ENCODE peak calls at places on chromosome 1, in eight cellular contexts. A is HCT116, O is HepG2, U is H1, G is endothelial cell of umbilical vein, Y is SK-N-SH, C is K562, H is GM12878. Q is an unnamed sample.

GRCh38 chr1:44024903-44025525 is 6.2 kb downstream of the SLC6A9 start:
- DNase-seq in G (no peak), Y (peak; percentile 8), C (no peak), A (no peak), U (no peak), O (no peak), H (no peak), Q (no peak)

GRCh38 chr1:38330799-38331198 is 284.2 kb upstream of the POU3F1 start:
- DNase-seq in U (no peak), Y (no peak), O (no peak), G (no peak), A (no peak), H (no peak), C (no peak), Q (no peak)

GRCh38 chr1:183411091-183411490 is 7.1 kb downstream of the NMNAT2 start:
- DNase-seq in A (no peak), G (no peak), H (no peak), Y (no peak), U (no peak), C (no peak), O (no peak), Q (no peak)

GRCh38 chr1:69662321-69662720 is 94.6 kb downstream of the LRRC7 start:
- DNase-seq in Y (no peak), C (no peak), O (no peak), H (no peak), U (no peak), G (no peak), A (no peak), Q (no peak)

GRCh38 chr1:35569956-35570355 is 3.2 kb upstream of the TFAP2E start:
- DNase-seq in Y (no peak), C (no peak), G (no peak), H (no peak), A (no peak), U (no peak), O (no peak), Q (no peak)

GRCh38 chr1:117735045-117735992 is 129.5 kb downstream of the TENT5C start:
- DNase-seq in O (peak; percentile 10), U (no peak), Y (no peak), A (no peak), C (no peak), H (peak; percentile 9), G (peak; percentile 65), Q (peak; percentile 72)

GRCh38 chr1:203592728-203593127 is 33.9 kb upstream of the ATP2B4 start:
- DNase-seq in H (no peak), U (no peak), C (no peak), G (peak; percentile 52), O (no peak), A (no peak), Y (no peak), Q (no peak)

GRCh38 chr1:34396042-34396441 is 219.3 kb downstream of the C1orf94 start:
- DNase-seq in C (no peak), A (no peak), O (no peak), Y (no peak), U (no peak), H (no peak), G (no peak), Q (peak; percentile 72)

GRCh38 chr1:202807926-202808757 is at the start of gene KDM5B:
- DNase-seq in C (peak; percentile 87), O (peak; percentile 7), Y (peak; percentile 86), G (peak; percentile 59), U (peak; percentile 88), H (no peak), A (peak; percentile 40), Q (peak; percentile 81)

GRCh38 chr1:23497777-23498439 is 13.9 kb upstream of the ASAP3 start:
- DNase-seq in Y (no peak), A (no peak), H (no peak), C (no peak), O (no peak), G (no peak), U (no peak), Q (no peak)

GRCh38 chr1:102732927-102733326 is 375.4 kb downstream of the COL11A1 start:
- DNase-seq in G (no peak), O (no peak), Y (no peak), H (no peak), U (no peak), C (no peak), A (no peak), Q (no peak)

GRCh38 chr1:181479137-181479745 is 4.1 kb upstream of the CACNA1E start:
- DNase-seq in A (peak; percentile 59), C (peak; percentile 71), Y (peak; percentile 78), U (peak; percentile 53), H (peak; percentile 56), G (peak; percentile 49), O (peak; percentile 45), Q (peak; percentile 79)

GRCh38 chr1:29171089-29171488 is 10.6 kb downstream of the SRSF4 start:
- DNase-seq in G (no peak), U (no peak), H (peak; percentile 20), A (no peak), O (no peak), Y (no peak), C (no peak), Q (no peak)

DNA sequence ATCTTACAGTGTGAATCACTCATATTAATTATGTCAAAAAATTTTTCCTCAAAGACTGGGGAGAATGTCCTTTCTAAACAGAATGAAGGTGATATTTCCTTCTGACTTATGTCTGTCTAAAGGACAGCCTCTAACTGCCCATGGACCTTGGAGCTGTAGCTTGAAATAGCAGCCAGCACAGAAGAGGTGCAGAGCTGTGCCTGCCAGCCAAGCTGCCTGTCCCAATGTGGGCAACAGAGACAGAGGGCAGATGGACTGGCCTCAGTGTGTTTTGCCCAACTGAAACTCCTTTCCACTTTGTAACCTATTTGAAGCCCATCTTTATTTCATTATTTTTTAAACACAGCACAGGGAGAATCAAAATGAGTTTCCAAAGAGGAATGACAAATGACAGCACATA is 97.6 kb upstream of the DYNLT5 start:
- DNase-seq in H (no peak), C (no peak), A (no peak), U (no peak), G (no peak), Y (no peak), O (no peak), Q (no peak)
- TF ChIP-seq CTCF in H (no peak), C (no peak), A (no peak), U (no peak), G (no peak), Y (no peak), O (no peak), Q (no peak)

GRCh38 chr1:161165742-161166668 is at the start of gene PPOX:
- DNase-seq in Y (peak; percentile 90), U (peak; percentile 90), H (peak; percentile 92), O (peak; percentile 97), G (peak; percentile 99), C (peak; percentile 91), A (peak; percentile 98), Q (peak; percentile 99)
- H2AFZ ChIP-seq in Y (peak within 1 kb of the TSS; percentile 71), U (peak within 1 kb of the TSS; percentile 62), H (peak within 1 kb of the TSS; percentile 78), O (peak within 1 kb of the TSS; percentile 35), G (peak within 1 kb of the TSS; percentile 79), C (peak within 1 kb of the TSS; percentile 73), A (no peak within 1 kb of the TSS), Q (peak within 1 kb of the TSS; percentile 56)

GRCh38 chr1:26125382-26125781 is 13.8 kb downstream of the PDIK1L start:
- DNase-seq in A (no peak), O (no peak), Y (no peak), G (no peak), H (no peak), U (no peak), C (no peak), Q (no peak)

GRCh38 chr1:26127235-26128163 is 15.9 kb downstream of the PDIK1L start:
- DNase-seq in O (no peak), C (no peak), H (no peak), G (peak; percentile 36), Y (no peak), A (no peak), U (peak; percentile 33), Q (no peak)

GRCh38 chr1:26125946-26126320 is 14.3 kb downstream of the PDIK1L start:
- DNase-seq in A (no peak), O (no peak), Y (no peak), C (no peak), G (no peak), U (no peak), H (no peak), Q (no peak)

GRCh38 chr1:26124433-26125318 is 13.1 kb downstream of the PDIK1L start:
- DNase-seq in A (no peak), O (no peak), G (no peak), Y (no peak), U (no peak), H (no peak), C (no peak), Q (no peak)

DNA sequence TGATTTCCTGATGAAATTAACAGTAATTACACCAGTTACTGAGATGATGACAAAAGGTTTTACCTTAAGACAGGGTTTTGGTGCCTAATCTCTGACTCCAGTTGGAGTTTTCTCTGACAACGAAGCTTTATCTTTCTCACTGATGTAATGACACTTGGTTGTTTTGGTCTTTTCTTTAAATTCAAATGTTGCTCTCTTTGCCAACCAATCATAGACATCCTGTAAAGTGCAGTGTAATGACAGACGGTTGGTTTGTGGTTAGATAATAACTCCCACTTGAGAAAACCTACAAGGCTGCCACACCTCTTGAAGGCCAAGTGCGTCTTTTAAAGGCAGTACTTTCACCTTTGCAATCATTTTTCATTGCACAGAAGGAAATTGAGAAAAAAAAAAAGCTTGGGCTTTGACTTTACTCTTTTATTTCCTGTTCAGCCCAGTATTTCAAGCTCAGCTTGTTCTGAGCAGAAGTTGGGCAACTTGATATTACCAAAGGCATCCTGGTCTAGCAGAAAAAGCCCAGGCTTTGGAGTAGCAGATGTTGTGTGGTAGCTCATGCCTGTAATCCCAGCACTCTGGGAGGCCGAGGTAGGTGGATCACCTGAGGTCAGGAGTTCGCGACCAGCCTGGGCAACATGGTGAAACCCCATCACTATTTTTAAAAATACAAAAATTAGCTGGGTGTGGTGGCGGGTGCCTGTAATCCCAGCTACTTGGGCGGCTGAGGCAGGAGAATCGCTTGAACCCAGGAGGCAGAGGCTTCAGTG is 14.9 kb downstream of the PDIK1L start:
- DNase-seq in G (no peak), A (no peak), H (no peak), Y (no peak), U (peak; percentile 26), O (no peak), C (peak; percentile 81), Q (no peak)
- TF ChIP-seq POLR2AphosphoS5 in G (no peak), A (no peak), H (no peak), Y (no peak), U (no peak), O (no peak), C (peak; percentile 90), Q (no peak)

GRCh38 chr1:200888349-200888838 is 6.3 kb upstream of the INAVA start:
- DNase-seq in Y (no peak), C (no peak), U (no peak), O (peak; percentile 67), G (no peak), H (peak; percentile 85), A (no peak), Q (peak; percentile 33)

GRCh38 chr1:200886590-200886989 is 8.1 kb upstream of the INAVA start:
- DNase-seq in A (no peak), G (no peak), Y (no peak), H (no peak), O (no peak), C (no peak), U (no peak), Q (no peak)

GRCh38 chr1:200887036-200887435 is 7.7 kb upstream of the INAVA start:
- DNase-seq in C (no peak), A (no peak), O (no peak), H (no peak), U (no peak), Y (no peak), G (no peak), Q (no peak)

GRCh38 chr1:200889571-200889970 is 5.1 kb upstream of the INAVA start:
- DNase-seq in A (no peak), G (no peak), H (no peak), U (no peak), C (no peak), Y (no peak), O (no peak), Q (no peak)

GRCh38 chr1:200887772-200888348 is 6.8 kb upstream of the INAVA start:
- DNase-seq in C (no peak), U (no peak), G (no peak), Y (no peak), O (no peak), H (no peak), A (no peak), Q (peak; percentile 21)
- TF ChIP-seq CTCF in C (no peak), U (no peak), G (no peak), Y (no peak), O (no peak), H (no peak), A (no peak), Q (no peak)